ENCODE peak calls at places on chromosomes 3 and 15, in eight cellular contexts. F, T, X, V, E, J, W and H are unnamed samples.

GRCh38 chr15:68640791-68641331 is 62.1 kb downstream of the CORO2B start:
- DNase-seq in E (peak), T (no peak), F (no peak), V (no peak), X (no peak), J (no peak), W (no peak), H (no peak)

GRCh38 chr3:126858887-126859286 is 124.0 kb upstream of the PLXNA1 start:
- DNase-seq in W (peak), J (no peak), V (peak), F (no peak), T (peak), E (no peak), X (no peak), H (peak)

GRCh38 chr15:43912991-43913927 is 86.5 kb downstream of the WDR76 start:
- DNase-seq in V (peak), W (peak), J (no peak), F (no peak), E (peak), T (peak), X (no peak), H (peak)

GRCh38 chr3:101868534-101869464 is 19.5 kb downstream of the NFKBIZ start:
- DNase-seq in W (no peak), T (peak), E (no peak), X (no peak), V (no peak), J (no peak), F (no peak), H (peak)

GRCh38 chr3:27485853-27486252 is 1.7 kb upstream of the SLC4A7 start:
- DNase-seq in T (peak), F (no peak), V (no peak), J (no peak), W (peak), E (no peak), X (no peak), H (no peak)

GRCh38 chr3:48990636-48991421 is 788 bp downstream of the P4HTM start:
- DNase-seq in T (peak), F (peak), J (no peak), E (peak), W (no peak), V (peak), X (peak), H (peak)

GRCh38 chr3:176190755-176191154 is 1006.5 kb downstream of the TBL1XR1 start:
- DNase-seq in E (no peak), V (no peak), X (no peak), J (no peak), F (no peak), T (no peak), W (no peak), H (no peak)

GRCh38 chr3:183295211-183295610 is 42.2 kb downstream of the B3GNT5 start:
- DNase-seq in E (no peak), F (no peak), T (peak), W (peak), V (peak), X (no peak), J (no peak), H (peak)

GRCh38 chr3:172034786-172035685 is 4.3 kb upstream of the FNDC3B start:
- DNase-seq in J (peak), W (peak), T (no peak), F (peak), X (no peak), V (peak), E (no peak), H (peak)

GRCh38 chr15:57591822-57592367 is at the start of gene MYZAP:
- DNase-seq in W (peak), X (no peak), E (peak), J (peak), V (peak), T (peak), F (peak), H (peak)

GRCh38 chr3:23333633-23334032 is 130.5 kb downstream of the UBE2E2 start:
- DNase-seq in W (no peak), F (no peak), T (no peak), X (no peak), J (no peak), V (peak), E (no peak), H (no peak)

GRCh38 chr3:184553385-184553784 is 8.2 kb upstream of the EPHB3 start:
- DNase-seq in W (no peak), V (no peak), T (no peak), J (no peak), F (no peak), E (no peak), X (no peak), H (no peak)

GRCh38 chr15:89672221-89673161 is 6.7 kb downstream of the PLIN1 start:
- DNase-seq in E (no peak), J (no peak), V (no peak), X (no peak), T (peak), F (no peak), W (no peak), H (no peak)

GRCh38 chr3:98329392-98330124 is 24.1 kb upstream of the OR5K4 start:
- DNase-seq in E (no peak), X (no peak), T (peak), J (peak), W (peak), F (peak), V (peak), H (peak)

GRCh38 chr3:114411811-114412803 is 118.3 kb downstream of the TIGIT start:
- DNase-seq in X (no peak), E (peak), T (peak), J (no peak), W (peak), V (peak), F (no peak), H (peak)

GRCh38 chr3:13548696-13549512 is at the start of gene FBLN2:
- DNase-seq in E (peak), X (no peak), W (peak), F (peak), T (no peak), V (peak), J (no peak), H (peak)

GRCh38 chr3:108134555-108134880 is 43.7 kb upstream of the CD47 start:
- DNase-seq in J (no peak), E (no peak), V (no peak), W (no peak), F (no peak), X (no peak), T (no peak), H (no peak)

GRCh38 chr3:6717026-6717943 is 143.6 kb upstream of the GRM7 start:
- DNase-seq in F (no peak), T (no peak), W (no peak), X (no peak), E (no peak), J (no peak), V (no peak), H (no peak)

GRCh38 chr3:138600341-138600740 is 6.3 kb upstream of the CEP70 start:
- DNase-seq in E (no peak), J (no peak), T (peak), W (peak), V (no peak), X (no peak), F (no peak), H (peak)

GRCh38 chr3:57810048-57810447 is 53.9 kb downstream of the SLMAP start:
- DNase-seq in E (no peak), W (no peak), F (no peak), X (no peak), J (no peak), T (no peak), V (no peak), H (no peak)

GRCh38 chr3:63228677-63229076 is 49.4 kb upstream of the SYNPR start:
- DNase-seq in W (peak), T (peak), X (peak), E (no peak), F (peak), J (no peak), V (peak), H (peak)

GRCh38 chr3:170128259-170128976 is 53.1 kb downstream of the PHC3 start:
- DNase-seq in F (no peak), V (no peak), X (no peak), W (no peak), E (no peak), J (no peak), T (no peak), H (no peak)

GRCh38 chr3:45555154-45555591 is 39.4 kb upstream of the LIMD1 start:
- DNase-seq in V (no peak), J (no peak), T (no peak), X (no peak), W (no peak), E (no peak), F (no peak), H (no peak)

GRCh38 chr3:4720316-4721075 is 227.3 kb downstream of the ITPR1 start:
- DNase-seq in E (peak), X (peak), J (no peak), V (peak), W (peak), F (peak), T (peak), H (peak)

GRCh38 chr15:78390823-78391222 is 47.2 kb upstream of the IREB2 start:
- DNase-seq in E (no peak), T (peak), J (no peak), F (no peak), V (peak), X (no peak), W (peak), H (peak)

GRCh38 chr3:174046311-174046710 is 648.8 kb downstream of the NLGN1 start:
- DNase-seq in W (no peak), F (no peak), T (no peak), J (no peak), E (no peak), V (no peak), X (no peak), H (no peak)

GRCh38 chr3:71191031-71191482 is 392.5 kb downstream of the FOXP1 start:
- DNase-seq in F (no peak), W (no peak), E (no peak), J (no peak), T (no peak), V (no peak), X (no peak), H (no peak)

GRCh38 chr15:81752974-81753373 is 292.8 kb downstream of the MEX3B start:
- DNase-seq in J (no peak), W (no peak), X (no peak), E (no peak), T (no peak), F (no peak), V (no peak), H (no peak)

GRCh38 chr3:123492188-123492587 is 43.3 kb upstream of the ADCY5 start:
- DNase-seq in E (no peak), V (no peak), X (no peak), W (no peak), T (no peak), J (no peak), F (no peak), H (no peak)

GRCh38 chr15:34436956-34437442 is 609 bp downstream of the GOLGA8A start:
- DNase-seq in J (peak), E (peak), X (no peak), T (peak), V (peak), F (peak), W (peak), H (peak)

GRCh38 chr3:172512363-172512762 is 10.9 kb downstream of the TNFSF10 start:
- DNase-seq in E (no peak), F (no peak), X (no peak), V (no peak), W (peak), T (peak), J (peak), H (no peak)

GRCh38 chr15:78284758-78285157 is 14.7 kb downstream of the SKIC8 start:
- DNase-seq in T (no peak), W (no peak), F (peak), X (no peak), J (no peak), V (no peak), E (no peak), H (no peak)

GRCh38 chr15:41494922-41495735 is 1.5 kb downstream of the ITPKA start:
- DNase-seq in J (no peak), X (no peak), T (no peak), F (peak), W (no peak), E (no peak), V (no peak), H (no peak)

GRCh38 chr3:72164635-72164978 is 379.7 kb upstream of the PROK2 start:
- DNase-seq in E (no peak), X (no peak), T (no peak), V (no peak), F (no peak), J (no peak), W (no peak), H (no peak)

GRCh38 chr15:45790325-45790943 is 155.6 kb downstream of the SQOR start:
- DNase-seq in F (peak), V (peak), X (peak), E (no peak), W (peak), J (no peak), T (no peak), H (peak)

GRCh38 chr15:81002004-81002253 is 1.2 kb downstream of the TLNRD1 start:
- DNase-seq in V (no peak), X (no peak), J (no peak), E (no peak), T (no peak), W (no peak), F (peak), H (no peak)